ENCODE peak calls at places on chromosomes 2 and 18, in five cellular contexts. X is neuronal stem cell, U is trophoblast cell, R is mesenchymal stem cell, I is H1. E is an unnamed sample.

GRCh38 chr2:218145124-218145523 is 19.3 kb downstream of the CXCR2 start:
- DNase-seq in X (no peak), U (no peak), R (peak; percentile 93), I (no peak), E (no peak)

GRCh38 chr2:169609264-169609663 is 25.1 kb downstream of the PPIG start:
- DNase-seq in U (no peak), R (no peak), I (no peak), X (no peak), E (no peak)

GRCh38 chr2:28413152-28413895 is 20.7 kb downstream of the FOSL2 start:
- DNase-seq in U (peak; percentile 43), X (no peak), R (peak; percentile 76), I (peak; percentile 62), E (peak; percentile 72)

GRCh38 chr2:68620762-68621161 is 22.6 kb upstream of the PROKR1 start:
- DNase-seq in I (no peak), X (no peak), R (no peak), U (peak; percentile 11), E (no peak)

GRCh38 chr2:192016265-192016664 is 169.4 kb upstream of the CAVIN2 start:
- DNase-seq in I (no peak), U (no peak), R (no peak), X (no peak), E (no peak)

GRCh38 chr2:145753966-145754365 is 1234.0 kb upstream of the ZEB2 start:
- DNase-seq in X (no peak), I (no peak), R (no peak), U (no peak), E (no peak)

GRCh38 chr2:112691761-112692370 is 29.0 kb upstream of the NT5DC4 start:
- DNase-seq in X (no peak), R (peak; percentile 35), I (no peak), U (no peak), E (no peak)

GRCh38 chr2:168075446-168075845 is 171.9 kb downstream of the STK39 start:
- DNase-seq in U (no peak), X (no peak), I (no peak), R (peak; percentile 4), E (no peak)

GRCh38 chr2:240913810-240914644 is 7.9 kb downstream of the CROCC2 start:
- DNase-seq in X (peak; percentile 69), U (peak; percentile 43), I (peak; percentile 99), R (peak; percentile 30), E (peak; percentile 87)
- H4K8ac ChIP-seq in X (no peak overlapping the region), U (no peak overlapping the region), I (no peak overlapping the region), R (no peak overlapping the region), E (no peak overlapping the region)

DNA sequence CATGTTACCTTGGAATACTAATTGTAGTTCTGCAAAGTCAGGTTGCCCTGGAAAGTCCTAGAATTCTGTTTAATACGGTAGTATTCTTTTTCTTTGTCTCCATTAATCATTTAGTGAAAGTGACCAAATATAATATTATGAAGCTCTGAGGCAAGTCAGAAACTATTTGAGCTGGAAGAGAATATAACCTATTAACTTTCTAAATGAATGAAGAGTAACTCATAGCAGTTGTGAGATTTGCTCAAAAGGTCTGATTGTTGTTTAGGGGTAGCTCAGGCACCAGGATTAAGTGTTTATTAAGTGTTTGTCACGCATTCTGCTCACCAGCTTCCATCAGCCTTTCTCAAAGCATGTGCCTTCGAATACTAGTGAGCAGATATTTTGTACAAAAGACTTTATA is 46.7 kb upstream of the SERPINE2 start:
- DNase-seq in R (peak; percentile 53), U (no peak), X (no peak), I (no peak), E (no peak)
- H2BK12ac ChIP-seq in R (no peak overlapping the region), U (no peak overlapping the region), X (no peak overlapping the region), I (no peak overlapping the region), E (no peak overlapping the region)

GRCh38 chr18:23484783-23485182 is 18.5 kb upstream of the RMC1 start:
- DNase-seq in U (no peak), I (no peak), X (no peak), R (no peak), E (no peak)

GRCh38 chr18:23479829-23480505 is 23.3 kb upstream of the RMC1 start:
- DNase-seq in I (no peak), U (no peak), X (no peak), R (no peak), E (no peak)

GRCh38 chr18:23487738-23488625 is 15.3 kb upstream of the RMC1 start:
- DNase-seq in R (peak; percentile 19), U (no peak), X (no peak), I (no peak), E (no peak)

GRCh38 chr18:23485386-23485785 is 17.9 kb upstream of the RMC1 start:
- DNase-seq in R (no peak), I (no peak), X (no peak), U (no peak), E (no peak)
- H4K8ac ChIP-seq in R (no peak overlapping the region), I (no peak overlapping the region), X (no peak overlapping the region), U (no peak overlapping the region), E (no peak overlapping the region)

GRCh38 chr18:48398074-48398473 is 11.1 kb downstream of the ZBTB7C start:
- DNase-seq in I (no peak), X (no peak), R (no peak), U (no peak), E (no peak)

GRCh38 chr18:48393776-48394175 is 15.4 kb downstream of the ZBTB7C start:
- DNase-seq in X (no peak), U (no peak), R (no peak), I (no peak), E (no peak)

GRCh38 chr18:48399303-48400075 is 9.7 kb downstream of the ZBTB7C start:
- DNase-seq in U (no peak), R (no peak), X (no peak), I (no peak), E (no peak)

GRCh38 chr18:48395646-48396045 is 13.5 kb downstream of the ZBTB7C start:
- DNase-seq in U (no peak), R (no peak), X (no peak), I (no peak), E (no peak)

GRCh38 chr18:48396561-48396960 is 12.6 kb downstream of the ZBTB7C start:
- DNase-seq in R (no peak), U (no peak), X (no peak), I (no peak), E (no peak)
- H2BK12ac ChIP-seq in R (no peak overlapping the region), U (no peak overlapping the region), X (no peak overlapping the region), I (no peak overlapping the region), E (no peak overlapping the region)

DNA sequence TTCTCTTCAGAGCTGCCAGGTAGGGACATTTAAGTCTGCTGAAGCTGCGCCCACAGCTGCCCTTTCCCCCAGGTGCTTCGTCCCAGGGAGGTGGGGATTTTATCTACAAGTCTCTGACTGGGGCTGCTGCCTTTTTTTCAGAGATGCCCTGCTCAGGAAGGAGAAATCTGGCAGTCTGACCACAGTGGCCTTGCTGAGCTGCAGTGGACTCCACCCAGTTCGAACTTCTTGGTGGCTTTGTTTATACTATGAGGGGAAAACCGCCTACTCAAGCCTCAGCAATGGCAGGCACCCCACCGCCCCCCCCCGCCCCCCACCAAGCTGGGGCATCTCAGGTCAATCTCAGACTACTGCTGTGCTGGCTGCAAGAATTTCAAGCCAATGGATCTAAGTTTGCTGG is 458.1 kb upstream of the RAB12 start:
- DNase-seq in I (no peak), U (no peak), R (peak; percentile 34), X (no peak), E (no peak)
- H4K8ac ChIP-seq in I (no peak overlapping the region), U (no peak overlapping the region), R (no peak overlapping the region), X (no peak overlapping the region), E (no peak overlapping the region)

GRCh38 chr2:17545680-17546613 is 5.5 kb downstream of the VSNL1 start:
- DNase-seq in I (no peak), X (no peak), R (no peak), U (peak; percentile 70), E (no peak)
- H2BK12ac ChIP-seq in I (no peak overlapping the region), X (no peak overlapping the region), R (no peak overlapping the region), U (no peak overlapping the region), E (no peak overlapping the region)

GRCh38 chr2:64793701-64794100 is 140.0 kb upstream of the SERTAD2 start:
- DNase-seq in R (no peak), I (no peak), X (no peak), U (no peak), E (no peak)

GRCh38 chr2:64795024-64795592 is 141.4 kb upstream of the SERTAD2 start:
- DNase-seq in R (no peak), U (no peak), I (no peak), X (no peak), E (no peak)

GRCh38 chr2:64794426-64794995 is 140.8 kb upstream of the SERTAD2 start:
- DNase-seq in U (no peak), X (no peak), R (no peak), I (no peak), E (no peak)

GRCh38 chr2:64792310-64792709 is 138.6 kb upstream of the SERTAD2 start:
- DNase-seq in R (no peak), U (no peak), I (no peak), X (no peak), E (no peak)

DNA sequence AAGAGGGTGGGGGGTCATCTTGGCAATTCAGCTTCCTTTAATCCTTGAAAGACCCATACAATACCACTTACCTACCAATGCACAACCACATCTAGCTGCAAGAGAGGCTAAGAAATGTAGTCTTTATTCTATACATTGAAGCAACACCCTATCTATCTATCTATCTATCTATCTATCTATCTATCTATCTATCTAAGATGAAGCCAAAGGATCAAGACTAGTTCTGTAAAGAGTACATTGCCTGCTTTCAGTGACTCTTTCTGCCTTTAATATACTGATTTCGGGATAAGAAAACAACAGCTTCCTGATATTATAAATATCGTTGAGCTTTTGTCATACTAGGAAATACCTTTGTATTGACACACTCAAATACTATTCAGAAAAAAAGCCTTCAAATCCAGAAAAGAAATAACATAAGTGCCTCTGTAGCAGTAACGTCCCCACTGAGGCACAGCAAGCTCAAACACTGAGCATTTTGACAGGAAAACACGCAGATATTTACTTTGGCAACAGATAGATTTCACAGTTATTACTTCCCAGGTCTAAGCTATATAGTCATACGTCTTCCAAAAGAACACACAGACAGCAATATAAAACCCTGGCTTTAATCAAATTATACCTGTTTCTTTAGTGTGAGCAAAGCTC is 139.4 kb upstream of the SERTAD2 start:
- DNase-seq in I (no peak), X (no peak), R (no peak), U (peak; percentile 60), E (no peak)
- H4K8ac ChIP-seq in I (no peak overlapping the region), X (no peak overlapping the region), R (no peak overlapping the region), U (no peak overlapping the region), E (no peak overlapping the region)

DNA sequence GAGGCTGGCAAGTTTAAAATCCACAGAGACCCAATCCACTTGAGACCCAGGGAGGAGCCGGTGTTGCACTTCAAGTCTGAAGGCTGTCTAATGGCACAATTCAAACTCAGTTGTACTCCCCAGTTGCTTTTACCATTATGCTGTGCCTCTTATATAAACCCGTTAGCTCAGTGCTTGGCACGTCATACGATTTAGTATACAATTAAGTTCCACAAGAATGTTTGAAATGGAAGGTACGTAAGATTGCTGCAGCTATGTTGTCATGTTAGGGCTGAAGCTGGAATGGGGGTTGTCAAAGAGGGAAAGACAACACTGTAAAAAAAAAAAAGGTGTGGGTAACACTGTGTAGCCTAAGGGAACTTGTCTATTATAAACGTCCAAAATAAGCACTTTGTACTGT is 30.2 kb downstream of the LIMS1 start:
- DNase-seq in I (no peak), U (peak; percentile 76), X (no peak), R (peak; percentile 44), E (no peak)
- H2BK12ac ChIP-seq in I (no peak overlapping the region), U (no peak overlapping the region), X (no peak overlapping the region), R (no peak overlapping the region), E (no peak overlapping the region)

E was measured in H9.